ENCODE peak calls at places on chromosomes 5 and 9, in four cellular contexts. S, N, E and Q are unnamed samples.

GRCh38 chr5:62909331-62909730 is 330.7 kb downstream of the LRRC70 start:
- DNase-seq in S (no peak), N (no peak), E (no peak), Q (no peak)

GRCh38 chr5:59744531-59744992 is 149.0 kb downstream of the PDE4D start:
- DNase-seq in S (no peak), N (no peak), E (no peak), Q (peak; percentile 25)

GRCh38 chr5:173531863-173532262 is 84.6 kb downstream of the BOD1 start:
- DNase-seq in S (no peak), N (no peak), E (no peak), Q (no peak)

GRCh38 chr9:78866228-78867132 is 569.6 kb downstream of the PSAT1 start:
- DNase-seq in S (peak; percentile 37), N (no peak), E (no peak), Q (peak; percentile 96)

GRCh38 chr5:134493461-134494055 is 31.9 kb upstream of the JADE2 start:
- DNase-seq in S (no peak), N (no peak), E (no peak), Q (no peak)

GRCh38 chr9:69818946-69819345 is 1.7 kb upstream of the CFAP95 start:
- DNase-seq in S (no peak), N (no peak), E (no peak), Q (peak; percentile 41)

GRCh38 chr5:179257190-179257741 is 88.0 kb downstream of the ADAMTS2 start:
- DNase-seq in S (no peak), N (no peak), E (peak; percentile 23), Q (no peak)

GRCh38 chr5:158115468-158115867 is 256.5 kb upstream of the CLINT1 start:
- DNase-seq in S (no peak), N (no peak), E (no peak), Q (no peak)

GRCh38 chr5:14270212-14270702 is 127.1 kb downstream of the TRIO start:
- DNase-seq in S (peak; percentile 91), N (peak; percentile 64), E (peak; percentile 64), Q (peak; percentile 64)

GRCh38 chr9:16202913-16203734 is 650.3 kb downstream of the CCDC171 start:
- DNase-seq in S (peak; percentile 75), N (no peak), E (no peak), Q (peak; percentile 91)

GRCh38 chr9:133518193-133518592 is 6.6 kb downstream of the MYMK start:
- DNase-seq in S (no peak), N (no peak), E (no peak), Q (no peak)

GRCh38 chr5:72063219-72063819 is 44.0 kb upstream of the MAP1B start:
- DNase-seq in S (peak; percentile 67), N (peak; percentile 65), E (peak; percentile 47), Q (peak; percentile 36)

GRCh38 chr5:156670615-156671014 is 179.5 kb upstream of the PPP1R2B start:
- DNase-seq in S (no peak), N (no peak), E (no peak), Q (no peak)

GRCh38 chr5:157564149-157564711 is 11.3 kb downstream of the ADAM19 start:
- DNase-seq in S (no peak), N (no peak), E (no peak), Q (no peak)

GRCh38 chr5:178515776-178516561 is 74.2 kb downstream of the COL23A1 start:
- DNase-seq in S (no peak), N (no peak), E (no peak), Q (no peak)

GRCh38 chr5:130183115-130183514 is 278.9 kb downstream of the CHSY3 start:
- DNase-seq in S (no peak), N (no peak), E (no peak), Q (no peak)

GRCh38 chr5:120330555-120330954 is 133.5 kb upstream of the PRR16 start:
- DNase-seq in S (no peak), N (no peak), E (no peak), Q (no peak)

GRCh38 chr5:139177809-139178581 is 20.2 kb downstream of the SIL1 start:
- DNase-seq in S (no peak), N (no peak), E (no peak), Q (peak; percentile 18)

GRCh38 chr5:40680741-40681350 is 1.1 kb downstream of the PTGER4 start:
- DNase-seq in S (peak; percentile 61), N (no peak), E (peak; percentile 54), Q (no peak)

GRCh38 chr5:127042593-127042992 is 12.2 kb upstream of the MARCHF3 start:
- DNase-seq in S (peak; percentile 11), N (no peak), E (no peak), Q (peak; percentile 49)

GRCh38 chr9:20640331-20641187 is 18.3 kb upstream of the MLLT3 start:
- DNase-seq in S (no peak), N (no peak), E (no peak), Q (peak; percentile 25)

GRCh38 chr9:20634895-20635294 is 12.6 kb upstream of the MLLT3 start:
- DNase-seq in S (peak; percentile 72), N (no peak), E (no peak), Q (no peak)

GRCh38 chr5:84885479-84886258 is 501.0 kb upstream of the EDIL3 start:
- DNase-seq in S (peak; percentile 30), N (no peak), E (no peak), Q (peak; percentile 78)

GRCh38 chr5:103487253-103487652 is 75.3 kb downstream of the NUDT12 start:
- DNase-seq in S (no peak), N (no peak), E (no peak), Q (peak; percentile 12)

GRCh38 chr9:71250626-71251025 is 129.2 kb upstream of the TRPM3 start:
- DNase-seq in S (peak; percentile 42), N (no peak), E (peak; percentile 86), Q (no peak)

GRCh38 chr9:110031511-110032173 is 176.3 kb downstream of the C9orf152 start:
- DNase-seq in S (no peak), N (no peak), E (no peak), Q (peak; percentile 92)

GRCh38 chr9:78354324-78354973 is 57.5 kb downstream of the PSAT1 start:
- DNase-seq in S (no peak), N (no peak), E (no peak), Q (no peak)

GRCh38 chr9:29691758-29692407 is 2118.6 kb upstream of the C9orf72 start:
- DNase-seq in S (peak; percentile 87), N (peak; percentile 15), E (peak; percentile 82), Q (no peak)

GRCh38 chr5:167699434-167699833 is 592.0 kb upstream of the WWC1 start:
- DNase-seq in S (peak; percentile 100), N (peak; percentile 67), E (peak; percentile 80), Q (peak; percentile 99)

GRCh38 chr5:91305640-91306039 is 77.5 kb downstream of the ARRDC3 start:
- DNase-seq in S (no peak), N (no peak), E (no peak), Q (no peak)

GRCh38 chr9:88751781-88752180 is 216.8 kb downstream of the NXNL2 start:
- DNase-seq in S (no peak), N (no peak), E (no peak), Q (no peak)
- H3K4ac ChIP-seq in S (no peak overlapping the region), N (no peak overlapping the region), E (no peak overlapping the region), Q (no peak overlapping the region)

GRCh38 chr5:150160448-150161069 is 4.9 kb upstream of the PDGFRB start:
- DNase-seq in S (no peak), N (no peak), E (no peak), Q (no peak)
- H3K4ac ChIP-seq in S (no peak overlapping the region), N (no peak overlapping the region), E (no peak overlapping the region), Q (peak overlapping the region; percentile 97)

GRCh38 chr5:37184748-37185364 is 64.3 kb downstream of the CPLANE1 start:
- DNase-seq in S (no peak), N (no peak), E (no peak), Q (no peak)
- H3K4ac ChIP-seq in S (no peak overlapping the region), N (no peak overlapping the region), E (no peak overlapping the region), Q (no peak overlapping the region)

GRCh38 chr9:136848393-136849037 is 694 bp upstream of the PHPT1 start:
- DNase-seq in S (peak; percentile 53), N (peak; percentile 27), E (no peak), Q (no peak)
- H3K4ac ChIP-seq in S (peak overlapping the region; percentile 85), N (peak overlapping the region; percentile 26), E (no peak overlapping the region), Q (peak overlapping the region; percentile 90)

DNA sequence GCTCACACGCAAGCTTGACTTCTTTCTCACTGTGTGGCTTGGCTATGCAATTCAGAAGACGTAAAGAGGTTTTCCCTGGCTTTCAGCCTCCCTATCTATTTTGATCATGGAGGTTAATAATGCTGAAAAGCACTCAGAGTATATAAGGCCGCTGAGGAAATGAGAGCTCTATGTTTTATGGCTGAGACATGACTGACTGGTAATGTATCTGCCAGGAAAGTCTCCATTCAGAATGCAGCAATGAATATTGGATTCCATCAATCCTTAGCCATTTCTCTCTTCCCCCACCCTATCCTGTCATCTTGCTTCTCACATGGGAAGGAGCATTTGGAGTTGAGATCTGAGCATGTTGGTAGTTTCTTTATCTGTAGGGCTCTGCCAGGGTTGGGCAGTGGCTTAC is 417.2 kb downstream of the DMAC1 start:
- DNase-seq in S (no peak), N (no peak), E (no peak), Q (no peak)
- H3K4ac ChIP-seq in S (no peak overlapping the region), N (no peak overlapping the region), E (no peak overlapping the region), Q (no peak overlapping the region)

DNA sequence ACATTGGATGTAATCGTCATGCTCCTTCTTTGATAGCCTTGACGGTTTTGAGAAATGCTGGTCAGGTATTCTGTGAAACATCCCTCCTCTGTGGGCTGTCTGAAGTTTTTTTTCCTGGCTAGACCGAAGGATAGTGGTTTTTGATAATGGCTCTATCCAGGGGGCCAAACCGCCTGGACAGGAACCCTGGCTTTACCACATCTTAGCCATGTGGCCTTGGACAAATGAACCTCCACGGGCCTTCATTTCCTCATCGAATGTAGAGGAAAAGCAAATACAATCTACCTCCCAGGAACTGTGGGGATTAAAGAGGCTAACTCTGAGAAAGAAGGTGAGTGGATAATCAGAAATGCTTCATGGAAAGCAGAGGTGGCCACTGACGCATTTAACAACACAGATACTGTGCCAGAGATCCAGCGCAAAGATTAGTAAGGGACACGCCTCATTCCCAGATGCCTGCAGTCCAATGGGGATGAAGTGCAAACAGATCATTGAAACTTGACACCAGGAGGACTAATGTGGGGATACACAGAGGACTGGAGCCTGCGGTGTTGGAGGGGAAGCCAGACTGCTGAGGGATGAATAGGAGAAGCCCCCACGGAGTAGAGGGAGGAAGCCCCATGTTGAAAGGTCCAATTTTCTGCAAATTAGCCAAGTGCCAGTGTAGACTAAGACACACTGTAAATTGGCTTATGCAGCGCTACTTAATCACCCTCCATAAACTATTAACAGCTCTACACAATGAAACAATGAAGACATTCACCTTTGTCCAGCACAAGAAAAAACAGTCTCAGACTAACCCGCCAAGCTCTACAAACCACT is 41.6 kb downstream of the MYO10 start:
- DNase-seq in S (peak; percentile 82), N (peak; percentile 45), E (no peak), Q (peak; percentile 96)
- H3K4ac ChIP-seq in S (no peak overlapping the region), N (no peak overlapping the region), E (no peak overlapping the region), Q (no peak overlapping the region)

GRCh38 chr5:54517512-54518145 is at the start of gene SNX18:
- DNase-seq in S (peak; percentile 95), N (peak; percentile 88), E (peak; percentile 88), Q (peak; percentile 93)
- H3K4ac ChIP-seq in S (peak within 1 kb of the TSS; percentile 95), N (no peak within 1 kb of the TSS), E (no peak within 1 kb of the TSS), Q (peak within 1 kb of the TSS; percentile 82)

GRCh38 chr9:131740898-131741297 is 1.0 kb upstream of the RAPGEF1 start:
- DNase-seq in S (no peak), N (no peak), E (no peak), Q (no peak)
- H3K4ac ChIP-seq in S (no peak overlapping the region), N (no peak overlapping the region), E (no peak overlapping the region), Q (no peak overlapping the region)